ENCODE peak calls at places on chromosomes 5 and 9, in eight cellular contexts. B is CD8-positive, alpha-beta memory T cell; W is testis; H is lower leg skin; L is Panc1; C is NB4; A is heart left ventricle; S is adrenal gland. T is an unnamed sample.

GRCh38 chr9:91555132-91555531 is 131.5 kb upstream of the NFIL3 start:
- DNase-seq in A (no peak), H (no peak), C (no peak), L (no peak), B (no peak), W (no peak), S (no peak), T (no peak)

GRCh38 chr9:93452710-93453046 is 703 bp downstream of the FAM120AOS start:
- DNase-seq in S (peak), C (peak), W (peak), A (peak), B (no peak), L (no peak), H (no peak), T (peak)

GRCh38 chr9:87668722-87669121 is 57.2 kb upstream of the CTSL start:
- DNase-seq in C (no peak), A (no peak), B (no peak), H (peak), W (no peak), L (no peak), S (no peak), T (no peak)

GRCh38 chr9:83334320-83334719 is 203.9 kb downstream of the FRMD3 start:
- DNase-seq in A (peak), W (peak), S (peak), C (peak), L (peak), H (peak), B (peak), T (peak)

GRCh38 chr9:136856078-136856474 is 3.9 kb downstream of the MAMDC4 start:
- DNase-seq in L (no peak), C (no peak), S (peak), B (no peak), W (no peak), A (peak), H (no peak), T (peak)

GRCh38 chr5:111960466-111961215 is 203.6 kb upstream of the NREP start:
- DNase-seq in A (no peak), W (no peak), H (no peak), B (no peak), S (no peak), L (no peak), C (no peak), T (no peak)

GRCh38 chr9:19995619-19996018 is 206.8 kb upstream of the SLC24A2 start:
- DNase-seq in H (no peak), B (no peak), S (no peak), L (no peak), C (no peak), A (no peak), W (no peak), T (no peak)

GRCh38 chr5:43433381-43433780 is 21.2 kb upstream of the CCL28 start:
- DNase-seq in L (no peak), H (no peak), C (no peak), S (no peak), A (no peak), B (no peak), W (no peak), T (no peak)

GRCh38 chr9:96619491-96620154 is at the start of gene CDC14B:
- DNase-seq in L (peak), C (peak), A (peak), W (peak), S (peak), H (peak), B (peak), T (peak)

GRCh38 chr5:130520211-130520610 is 615.9 kb downstream of the CHSY3 start:
- DNase-seq in A (no peak), W (peak), S (no peak), B (no peak), L (no peak), H (no peak), C (no peak), T (no peak)

GRCh38 chr9:15299374-15299939 is 7.6 kb downstream of the TTC39B start:
- DNase-seq in W (no peak), S (no peak), A (no peak), C (no peak), H (no peak), B (peak), L (no peak), T (no peak)

GRCh38 chr5:76547242-76547890 is 75.8 kb downstream of the F2RL2 start:
- DNase-seq in C (no peak), H (no peak), L (no peak), A (no peak), S (peak), W (no peak), B (peak), T (no peak)

GRCh38 chr9:70318002-70318401 is 59.2 kb downstream of the SMC5 start:
- DNase-seq in L (no peak), H (no peak), B (no peak), C (no peak), W (no peak), S (no peak), A (no peak), T (peak)

GRCh38 chr9:82726404-82727276 is 336.3 kb downstream of the RASEF start:
- DNase-seq in L (no peak), H (no peak), B (no peak), C (no peak), W (no peak), A (no peak), S (no peak), T (no peak)

GRCh38 chr9:133703571-133704399 is 34.4 kb downstream of the SARDH start:
- DNase-seq in B (no peak), W (no peak), L (no peak), A (peak), H (no peak), S (no peak), C (no peak), T (no peak)

GRCh38 chr9:71121275-71122168 is at the start of gene TRPM3:
- DNase-seq in A (no peak), B (no peak), C (no peak), W (no peak), S (no peak), H (no peak), L (no peak), T (peak)

GRCh38 chr9:135884328-135885035 is 22.9 kb downstream of the CAMSAP1 start:
- DNase-seq in H (no peak), W (no peak), C (no peak), A (no peak), B (no peak), L (no peak), S (peak), T (no peak)

GRCh38 chr9:7300484-7300883 is 499.1 kb downstream of the DMAC1 start:
- DNase-seq in C (no peak), L (no peak), W (no peak), A (no peak), H (no peak), S (no peak), B (no peak), T (no peak)

GRCh38 chr9:134955156-134955555 is 37.4 kb upstream of the FCN1 start:
- DNase-seq in A (no peak), S (no peak), W (no peak), B (no peak), L (no peak), C (no peak), H (peak), T (peak)

GRCh38 chr5:142830241-142831018 is 60.3 kb downstream of the ARHGAP26 start:
- DNase-seq in L (no peak), H (no peak), W (peak), B (no peak), C (no peak), A (no peak), S (no peak), T (no peak)

GRCh38 chr5:83708170-83708569 is 12.5 kb downstream of the HAPLN1 start:
- DNase-seq in S (no peak), A (no peak), L (no peak), H (no peak), B (no peak), W (no peak), C (no peak), T (no peak)

GRCh38 chr5:76818844-76819831 is at the start of gene F2RL1:
- DNase-seq in S (peak), W (peak), A (peak), L (no peak), C (no peak), H (peak), B (peak), T (peak)

GRCh38 chr5:73188764-73189521 is 15.9 kb downstream of the TMEM174 start:
- DNase-seq in S (no peak), C (no peak), H (no peak), L (no peak), A (no peak), W (no peak), B (no peak), T (peak)

GRCh38 chr9:114995681-114996221 is 65.4 kb upstream of the TNFSF8 start:
- DNase-seq in C (peak), L (no peak), S (no peak), W (no peak), B (no peak), A (peak), H (no peak), T (no peak)

GRCh38 chr5:43429706-43430105 is 17.5 kb upstream of the CCL28 start:
- DNase-seq in L (no peak), S (no peak), C (no peak), B (no peak), H (no peak), W (no peak), A (no peak), T (no peak)

GRCh38 chr9:136031741-136032638 is 63.1 kb downstream of the NACC2 start:
- DNase-seq in L (no peak), W (no peak), A (no peak), B (no peak), S (no peak), H (peak), C (no peak), T (no peak)

GRCh38 chr9:121266356-121266755 is 1.6 kb upstream of the GSN start:
- DNase-seq in B (no peak), C (no peak), H (peak), W (no peak), S (no peak), L (no peak), A (no peak), T (no peak)

GRCh38 chr9:121267689-121268597 is at the start of gene GSN:
- DNase-seq in S (peak), C (peak), H (peak), B (peak), L (no peak), A (peak), W (peak), T (peak)

GRCh38 chr9:121269030-121269887 is 1.3 kb downstream of the GSN start:
- DNase-seq in S (no peak), A (no peak), C (peak), H (peak), W (no peak), L (no peak), B (no peak), T (peak)

GRCh38 chr9:121268598-121269029 is 652 bp downstream of the GSN start:
- DNase-seq in B (no peak), W (no peak), A (no peak), H (no peak), C (peak), L (no peak), S (no peak), T (peak)

DNA sequence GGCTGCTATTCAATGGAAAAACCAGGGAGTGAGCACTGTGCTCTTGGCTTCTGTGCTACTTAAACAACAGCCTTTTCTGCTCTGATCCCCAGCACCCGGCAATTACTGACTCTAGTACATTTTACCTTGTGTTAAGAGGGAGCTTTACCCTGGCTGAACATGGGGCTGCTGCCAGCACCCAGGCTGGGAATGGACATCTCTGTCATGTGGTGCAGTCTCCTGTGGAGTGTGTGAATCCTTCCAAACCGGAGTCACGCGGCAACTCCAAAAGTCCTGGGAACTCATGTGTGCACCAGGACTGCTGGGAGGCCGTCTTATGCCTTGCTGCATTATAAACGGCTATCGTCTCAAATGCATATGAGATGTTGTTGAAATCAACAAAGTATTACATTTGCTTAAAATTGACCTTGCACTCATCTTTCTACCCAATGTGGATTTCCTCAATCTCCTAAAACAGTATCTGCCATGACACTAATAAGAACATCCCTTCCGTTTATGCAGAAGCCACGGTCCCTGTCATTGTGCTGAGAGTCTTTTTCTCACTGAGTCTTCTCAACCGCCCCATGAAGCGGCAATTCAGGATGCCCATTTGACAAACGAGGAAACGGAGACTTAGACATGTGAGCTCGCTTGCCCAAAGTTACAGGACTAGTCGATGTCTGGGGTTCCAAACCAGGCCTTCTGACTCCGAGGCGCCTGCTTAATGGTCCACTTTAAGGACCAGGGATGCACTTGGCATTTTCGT is 884 bp upstream of the GSN start:
- DNase-seq in L (no peak), H (peak), W (peak), A (peak), B (no peak), S (no peak), C (no peak), T (no peak)
- H3K4me3 ChIP-seq in L (peak), H (no peak), W (peak), A (peak), B (peak), S (no peak), C (peak), T (peak)

GRCh38 chr9:37574996-37575395 is 1.2 kb downstream of the FBXO10 start:
- DNase-seq in S (no peak), W (no peak), B (no peak), C (no peak), H (no peak), L (no peak), A (no peak), T (no peak)
- H3K4me3 ChIP-seq in S (no peak), W (no peak), B (no peak), C (no peak), H (no peak), L (peak), A (no peak), T (no peak)

DNA sequence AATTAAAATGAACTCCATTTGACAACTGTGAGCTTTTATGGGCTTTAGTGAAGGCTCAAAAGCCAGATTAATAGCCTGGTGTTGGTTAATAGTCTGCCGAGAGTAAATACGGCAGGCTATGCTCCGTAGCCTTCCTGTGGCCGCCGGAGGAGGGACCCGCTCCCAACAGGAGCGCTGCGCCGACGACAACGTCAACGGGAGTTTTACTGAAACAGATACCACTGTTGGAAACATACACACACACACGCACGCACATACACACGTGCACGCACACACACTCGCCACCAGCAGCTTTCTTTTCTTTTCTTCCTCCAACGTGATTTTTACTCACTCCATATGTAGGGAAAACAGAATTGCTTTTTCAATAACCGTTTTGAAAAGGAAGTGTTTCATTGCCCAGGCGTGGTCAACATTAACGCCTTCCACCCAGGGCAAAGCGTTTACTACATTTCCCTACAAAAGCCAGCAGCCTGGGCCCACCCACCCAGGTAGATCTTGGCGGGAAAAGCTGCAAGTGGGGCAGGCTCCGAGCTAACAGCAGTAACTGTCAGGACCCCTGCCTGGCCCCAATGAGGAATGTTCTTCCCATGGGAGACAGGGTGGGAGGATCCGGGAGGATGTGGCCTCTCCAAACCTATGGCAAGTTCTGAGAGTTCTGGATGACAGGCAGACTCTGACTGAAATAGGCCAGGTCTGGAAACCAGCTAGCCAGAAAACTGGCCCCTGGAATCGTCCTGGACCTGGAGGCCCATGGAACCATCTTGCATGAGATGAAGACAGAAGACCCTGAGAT is 72.3 kb downstream of the PAX5 start:
- DNase-seq in S (no peak), W (no peak), A (no peak), L (no peak), B (no peak), H (peak), C (no peak), T (no peak)
- H3K4me3 ChIP-seq in S (no peak), W (no peak), A (no peak), L (no peak), B (no peak), H (no peak), C (no peak), T (no peak)

GRCh38 chr9:127765418-127765817 is 13.0 kb downstream of the SH2D3C start:
- DNase-seq in A (no peak), H (no peak), C (no peak), S (no peak), W (no peak), B (no peak), L (no peak), T (no peak)

GRCh38 chr9:127763918-127764384 is 14.5 kb downstream of the SH2D3C start:
- DNase-seq in W (peak), L (no peak), A (peak), S (peak), C (peak), H (no peak), B (no peak), T (peak)

GRCh38 chr9:127761061-127761460 is 17.4 kb downstream of the SH2D3C start:
- DNase-seq in H (no peak), C (no peak), L (no peak), W (no peak), B (no peak), S (no peak), A (no peak), T (no peak)

GRCh38 chr9:127761491-127761904 is 17.0 kb downstream of the SH2D3C start:
- DNase-seq in C (no peak), S (no peak), L (no peak), B (no peak), H (no peak), A (no peak), W (no peak), T (peak)

DNA sequence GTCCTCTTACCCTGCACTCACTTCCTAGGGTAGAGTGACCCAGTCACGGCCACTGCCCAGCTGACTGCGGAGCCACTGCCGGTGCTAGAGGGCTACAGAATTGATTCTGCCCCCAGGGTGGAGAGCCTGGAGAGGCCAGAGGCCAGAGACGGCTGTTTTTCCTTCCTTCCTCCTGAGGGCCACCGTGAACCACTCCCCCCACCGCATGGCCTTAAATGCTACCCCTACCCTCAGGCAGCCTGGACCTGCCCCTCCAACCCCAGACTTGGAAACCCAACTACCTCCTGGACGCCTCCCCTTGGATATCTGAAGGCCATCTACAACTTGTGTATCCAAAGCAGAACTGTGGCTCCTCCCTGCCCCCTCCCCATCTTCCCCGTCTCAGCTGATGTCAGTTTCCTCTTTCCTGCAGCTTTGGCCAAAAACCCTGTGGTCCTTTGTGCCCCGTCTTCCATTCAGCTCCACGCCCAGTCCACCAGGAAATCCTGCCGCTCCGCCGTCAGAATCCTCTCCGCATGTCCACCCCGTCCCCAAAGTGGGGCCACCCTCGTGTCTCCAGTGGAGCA is 16.3 kb downstream of the SH2D3C start:
- DNase-seq in S (peak), B (no peak), W (no peak), A (peak), H (peak), C (peak), L (no peak), T (peak)
- H3K4me3 ChIP-seq in S (no peak), B (no peak), W (no peak), A (peak), H (no peak), C (no peak), L (no peak), T (no peak)

GRCh38 chr9:77019810-77020437 is 469 bp downstream of the FOXB2 start:
- DNase-seq in W (no peak), B (no peak), H (no peak), C (no peak), L (no peak), S (no peak), A (no peak), T (peak)

GRCh38 chr9:77018058-77019009 is 1.1 kb upstream of the FOXB2 start:
- DNase-seq in H (no peak), L (no peak), A (no peak), C (no peak), W (no peak), B (no peak), S (no peak), T (peak)

GRCh38 chr9:77017505-77017894 is 2.0 kb upstream of the FOXB2 start:
- DNase-seq in S (no peak), C (no peak), A (no peak), B (no peak), H (no peak), L (no peak), W (no peak), T (peak)

GRCh38 chr9:77020438-77021264 is 1.2 kb downstream of the FOXB2 start:
- DNase-seq in B (no peak), C (no peak), W (no peak), L (no peak), A (no peak), S (no peak), H (no peak), T (peak)

DNA sequence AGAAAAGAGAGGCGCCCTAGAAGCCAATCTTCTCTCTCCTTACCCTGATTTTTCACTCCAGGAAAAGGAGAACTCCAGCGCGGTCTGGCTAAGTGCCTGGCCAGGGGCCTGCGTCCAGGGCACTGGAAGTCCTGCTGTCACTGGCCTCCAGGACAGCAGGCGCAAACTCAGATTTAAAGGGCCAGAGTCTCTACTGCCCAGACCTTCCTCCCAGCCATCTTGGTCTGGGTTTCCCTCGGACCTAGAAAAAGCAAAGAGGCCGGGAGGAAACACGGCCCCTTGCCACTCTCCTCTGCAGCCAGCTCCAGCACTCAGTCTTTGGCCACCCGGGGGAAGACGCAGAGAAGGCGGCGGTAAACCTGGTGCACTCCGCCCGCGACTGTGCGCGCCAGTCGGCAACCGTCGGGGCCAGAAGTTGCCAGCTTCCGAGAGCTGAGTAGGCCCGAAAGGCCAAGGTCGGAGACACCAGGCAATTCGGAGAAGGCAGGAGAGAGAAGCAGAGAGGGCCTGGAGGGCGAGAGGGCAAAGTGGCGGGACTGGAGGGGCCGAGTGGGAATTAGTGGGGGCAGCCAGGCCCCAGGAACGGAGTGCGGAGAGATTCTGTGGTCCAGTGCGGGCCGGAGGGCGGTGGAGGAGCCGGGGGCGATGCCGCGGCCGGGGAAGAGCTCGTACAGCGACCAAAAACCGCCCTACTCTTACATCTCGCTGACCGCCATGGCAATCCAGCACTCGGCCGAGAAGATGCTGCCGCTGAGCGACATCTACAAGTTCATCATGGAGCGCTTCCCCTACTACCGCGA is at the start of gene FOXB2:
- DNase-seq in L (no peak), S (no peak), H (no peak), A (no peak), B (no peak), W (no peak), C (no peak), T (peak)
- H3K4me3 ChIP-seq in L (no peak), S (no peak), H (no peak), A (peak), B (no peak), W (no peak), C (no peak), T (peak)